ENCODE peak calls at places on chromosomes 12 and 14, in six cellular contexts. One of them, this sample, is unnamed.

GRCh38 chr12:2052861-2053674 is at the start of gene CACNA1C:
- DNase-seq in IMR-90: peak; percentile 66
- DNase-seq in H9: peak; percentile 79
- DNase-seq in neuronal stem cell: peak; percentile 68
- DNase-seq in H1: no peak
- DNase-seq in trophoblast cell: peak; percentile 19
- DNase-seq in this sample: peak; percentile 66

GRCh38 chr12:120483621-120484020 is 12.3 kb upstream of the DYNLL1 start:
- DNase-seq in IMR-90: no peak
- DNase-seq in H9: no peak
- DNase-seq in neuronal stem cell: no peak
- DNase-seq in H1: no peak
- DNase-seq in trophoblast cell: no peak
- DNase-seq in this sample: no peak

GRCh38 chr14:68464716-68465115 is 328.2 kb downstream of the ZFP36L1 start:
- DNase-seq in IMR-90: peak; percentile 64
- DNase-seq in H9: no peak
- DNase-seq in neuronal stem cell: no peak
- DNase-seq in H1: no peak
- DNase-seq in trophoblast cell: no peak
- DNase-seq in this sample: no peak

GRCh38 chr14:65879218-65880009 is 466.9 kb downstream of the FUT8 start:
- DNase-seq in IMR-90: peak; percentile 60
- DNase-seq in H9: no peak
- DNase-seq in neuronal stem cell: no peak
- DNase-seq in H1: no peak
- DNase-seq in trophoblast cell: no peak
- DNase-seq in this sample: peak; percentile 2

GRCh38 chr14:95291859-95292542 is 27.7 kb downstream of the CLMN start:
- DNase-seq in IMR-90: peak; percentile 21
- DNase-seq in H9: peak; percentile 18
- DNase-seq in neuronal stem cell: no peak
- DNase-seq in H1: no peak
- DNase-seq in trophoblast cell: no peak
- DNase-seq in this sample: peak; percentile 43

GRCh38 chr12:6867407-6868210 is at the start of gene TPI1:
- DNase-seq in IMR-90: peak; percentile 74
- DNase-seq in H9: peak; percentile 90
- DNase-seq in neuronal stem cell: no peak
- DNase-seq in H1: no peak
- DNase-seq in trophoblast cell: peak; percentile 65
- DNase-seq in this sample: peak; percentile 83

GRCh38 chr14:86912689-86913088 is 1080.3 kb downstream of the GALC start:
- DNase-seq in IMR-90: peak; percentile 10
- DNase-seq in H9: no peak
- DNase-seq in neuronal stem cell: no peak
- DNase-seq in H1: no peak
- DNase-seq in trophoblast cell: no peak
- DNase-seq in this sample: no peak

GRCh38 chr12:11917501-11917900 is 153.2 kb upstream of the BCL2L14 start:
- DNase-seq in IMR-90: no peak
- DNase-seq in H9: no peak
- DNase-seq in neuronal stem cell: no peak
- DNase-seq in H1: no peak
- DNase-seq in trophoblast cell: no peak
- DNase-seq in this sample: no peak

GRCh38 chr12:75389061-75389460 is 1.8 kb upstream of the GLIPR1L2 start:
- DNase-seq in IMR-90: peak; percentile 40
- DNase-seq in H9: no peak
- DNase-seq in neuronal stem cell: no peak
- DNase-seq in H1: no peak
- DNase-seq in trophoblast cell: no peak
- DNase-seq in this sample: peak; percentile 36

GRCh38 chr12:112837629-112838191 is 46.2 kb downstream of the RPH3A start:
- DNase-seq in IMR-90: peak; percentile 29
- DNase-seq in H9: no peak
- DNase-seq in neuronal stem cell: no peak
- DNase-seq in H1: no peak
- DNase-seq in trophoblast cell: no peak
- DNase-seq in this sample: peak; percentile 15

GRCh38 chr12:89350661-89351488 is 1.4 kb downstream of the DUSP6 start:
- DNase-seq in IMR-90: no peak
- DNase-seq in H9: no peak
- DNase-seq in neuronal stem cell: no peak
- DNase-seq in H1: no peak
- DNase-seq in trophoblast cell: no peak
- DNase-seq in this sample: peak; percentile 42

GRCh38 chr14:50425816-50426215 is 29.1 kb upstream of the CDKL1 start:
- DNase-seq in IMR-90: peak; percentile 69
- DNase-seq in H9: no peak
- DNase-seq in neuronal stem cell: no peak
- DNase-seq in H1: no peak
- DNase-seq in trophoblast cell: no peak
- DNase-seq in this sample: peak; percentile 57

GRCh38 chr14:61451891-61452400 is 130.6 kb downstream of the PRKCH start:
- DNase-seq in IMR-90: no peak
- DNase-seq in H9: no peak
- DNase-seq in neuronal stem cell: no peak
- DNase-seq in H1: no peak
- DNase-seq in trophoblast cell: no peak
- DNase-seq in this sample: no peak

GRCh38 chr14:33068626-33069025 is 129.9 kb downstream of the NPAS3 start:
- DNase-seq in IMR-90: no peak
- DNase-seq in H9: no peak
- DNase-seq in neuronal stem cell: no peak
- DNase-seq in H1: no peak
- DNase-seq in trophoblast cell: no peak
- DNase-seq in this sample: no peak

GRCh38 chr14:106605548-106606448 is 1079.4 kb downstream of the TMEM121 start:
- DNase-seq in IMR-90: no peak
- DNase-seq in H9: no peak
- DNase-seq in neuronal stem cell: no peak
- DNase-seq in H1: no peak
- DNase-seq in trophoblast cell: no peak
- DNase-seq in this sample: no peak

GRCh38 chr12:28899951-28900350 is 249.1 kb upstream of the FAR2 start:
- DNase-seq in IMR-90: peak; percentile 97
- DNase-seq in H9: no peak
- DNase-seq in neuronal stem cell: no peak
- DNase-seq in H1: no peak
- DNase-seq in trophoblast cell: no peak
- DNase-seq in this sample: peak; percentile 90

GRCh38 chr12:131466932-131467331 is 244.0 kb upstream of the SFSWAP start:
- DNase-seq in IMR-90: no peak
- DNase-seq in H9: no peak
- DNase-seq in neuronal stem cell: no peak
- DNase-seq in H1: no peak
- DNase-seq in trophoblast cell: no peak
- DNase-seq in this sample: no peak

GRCh38 chr14:104690266-104690711 is 871 bp downstream of the INF2 start:
- DNase-seq in IMR-90: no peak
- DNase-seq in H9: no peak
- DNase-seq in neuronal stem cell: no peak
- DNase-seq in H1: no peak
- DNase-seq in trophoblast cell: peak; percentile 55
- DNase-seq in this sample: no peak

GRCh38 chr12:11553871-11554533 is 95.5 kb upstream of the ETV6 start:
- DNase-seq in IMR-90: peak; percentile 59
- DNase-seq in H9: peak; percentile 71
- DNase-seq in neuronal stem cell: peak; percentile 9
- DNase-seq in H1: peak; percentile 29
- DNase-seq in trophoblast cell: peak; percentile 42
- DNase-seq in this sample: peak; percentile 52

GRCh38 chr12:122975790-122976647 is 975 bp downstream of the OGFOD2 start:
- DNase-seq in IMR-90: no peak
- DNase-seq in H9: no peak
- DNase-seq in neuronal stem cell: no peak
- DNase-seq in H1: no peak
- DNase-seq in trophoblast cell: no peak
- DNase-seq in this sample: peak; percentile 40

GRCh38 chr14:106508216-106508615 is 981.8 kb downstream of the TMEM121 start:
- DNase-seq in IMR-90: no peak
- DNase-seq in H9: no peak
- DNase-seq in neuronal stem cell: no peak
- DNase-seq in H1: no peak
- DNase-seq in trophoblast cell: no peak
- DNase-seq in this sample: no peak

GRCh38 chr14:46290706-46291105 is 360.9 kb downstream of the RPL10L start:
- DNase-seq in IMR-90: no peak
- DNase-seq in H9: no peak
- DNase-seq in neuronal stem cell: no peak
- DNase-seq in H1: no peak
- DNase-seq in trophoblast cell: no peak
- DNase-seq in this sample: peak; percentile 1

GRCh38 chr12:23729354-23729753 is 220.1 kb downstream of the SOX5 start:
- DNase-seq in IMR-90: peak; percentile 50
- DNase-seq in H9: no peak
- DNase-seq in neuronal stem cell: no peak
- DNase-seq in H1: no peak
- DNase-seq in trophoblast cell: no peak
- DNase-seq in this sample: no peak

GRCh38 chr12:11653215-11653753 is 3.8 kb downstream of the ETV6 start:
- DNase-seq in IMR-90: peak; percentile 43
- DNase-seq in H9: no peak
- DNase-seq in neuronal stem cell: no peak
- DNase-seq in H1: no peak
- DNase-seq in trophoblast cell: no peak
- DNase-seq in this sample: no peak

GRCh38 chr12:12718382-12718761 is 1.2 kb downstream of the CDKN1B start:
- DNase-seq in IMR-90: no peak
- DNase-seq in H9: no peak
- DNase-seq in neuronal stem cell: no peak
- DNase-seq in H1: no peak
- DNase-seq in trophoblast cell: no peak
- DNase-seq in this sample: peak; percentile 35

GRCh38 chr14:48954446-48954845 is 631.7 kb downstream of the RPS29 start:
- DNase-seq in IMR-90: no peak
- DNase-seq in H9: no peak
- DNase-seq in neuronal stem cell: no peak
- DNase-seq in H1: no peak
- DNase-seq in trophoblast cell: no peak
- DNase-seq in this sample: no peak

GRCh38 chr14:104794099-104794498 is 1.4 kb downstream of the AKT1 start:
- DNase-seq in IMR-90: peak; percentile 66
- DNase-seq in H9: peak; percentile 79
- DNase-seq in neuronal stem cell: no peak
- DNase-seq in H1: peak; percentile 46
- DNase-seq in trophoblast cell: peak; percentile 42
- DNase-seq in this sample: peak; percentile 88

DNA sequence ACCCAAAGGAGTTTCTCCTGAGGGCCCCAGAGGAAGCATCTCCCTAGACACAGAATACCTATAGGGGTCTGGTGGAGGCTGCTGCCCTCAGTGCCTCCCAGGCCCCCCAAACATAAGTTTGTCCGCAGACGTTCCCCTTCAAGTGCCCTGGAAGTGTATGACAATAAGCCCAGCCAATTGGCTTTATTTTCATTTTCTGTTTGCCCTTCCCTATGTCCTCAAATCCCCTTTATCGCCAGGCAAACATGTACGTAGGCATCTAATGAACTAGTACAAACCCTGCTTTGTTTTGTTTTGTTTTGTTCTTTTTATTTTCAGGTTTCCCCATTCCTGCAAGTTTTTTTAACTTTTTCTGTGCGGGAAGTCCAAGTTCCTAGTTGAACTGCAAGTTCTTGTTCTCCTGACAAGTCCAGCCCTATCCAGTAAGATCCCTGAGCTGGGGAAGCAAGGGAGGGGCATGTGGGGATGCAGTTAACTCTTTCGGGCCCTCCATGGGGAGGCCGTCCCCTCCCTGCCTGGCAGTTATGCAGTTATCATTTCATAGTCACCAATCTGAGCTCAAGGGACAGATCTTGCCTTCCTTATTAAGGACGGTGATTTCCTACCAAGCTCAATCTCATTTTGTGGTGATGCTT is 141.9 kb downstream of the KCNA5 start:
- DNase-seq in IMR-90: no peak
- DNase-seq in H9: no peak
- DNase-seq in neuronal stem cell: no peak
- DNase-seq in H1: no peak
- DNase-seq in trophoblast cell: no peak
- DNase-seq in this sample: no peak
- H4K91ac ChIP-seq in IMR-90: no peak overlapping the region
- H4K91ac ChIP-seq in H9: no peak overlapping the region
- H4K91ac ChIP-seq in neuronal stem cell: no peak overlapping the region
- H4K91ac ChIP-seq in H1: no peak overlapping the region
- H4K91ac ChIP-seq in trophoblast cell: no peak overlapping the region
- H4K91ac ChIP-seq in this sample: no peak overlapping the region

GRCh38 chr12:93802293-93802692 is 125.1 kb downstream of the CRADD start:
- DNase-seq in IMR-90: no peak
- DNase-seq in H9: no peak
- DNase-seq in neuronal stem cell: no peak
- DNase-seq in H1: no peak
- DNase-seq in trophoblast cell: no peak
- DNase-seq in this sample: no peak
- H3K9ac ChIP-seq in IMR-90: no peak overlapping the region
- H3K9ac ChIP-seq in H9: no peak overlapping the region
- H3K9ac ChIP-seq in neuronal stem cell: no peak overlapping the region
- H3K9ac ChIP-seq in H1: no peak overlapping the region
- H3K9ac ChIP-seq in trophoblast cell: no peak overlapping the region
- H3K9ac ChIP-seq in this sample: no peak overlapping the region

DNA sequence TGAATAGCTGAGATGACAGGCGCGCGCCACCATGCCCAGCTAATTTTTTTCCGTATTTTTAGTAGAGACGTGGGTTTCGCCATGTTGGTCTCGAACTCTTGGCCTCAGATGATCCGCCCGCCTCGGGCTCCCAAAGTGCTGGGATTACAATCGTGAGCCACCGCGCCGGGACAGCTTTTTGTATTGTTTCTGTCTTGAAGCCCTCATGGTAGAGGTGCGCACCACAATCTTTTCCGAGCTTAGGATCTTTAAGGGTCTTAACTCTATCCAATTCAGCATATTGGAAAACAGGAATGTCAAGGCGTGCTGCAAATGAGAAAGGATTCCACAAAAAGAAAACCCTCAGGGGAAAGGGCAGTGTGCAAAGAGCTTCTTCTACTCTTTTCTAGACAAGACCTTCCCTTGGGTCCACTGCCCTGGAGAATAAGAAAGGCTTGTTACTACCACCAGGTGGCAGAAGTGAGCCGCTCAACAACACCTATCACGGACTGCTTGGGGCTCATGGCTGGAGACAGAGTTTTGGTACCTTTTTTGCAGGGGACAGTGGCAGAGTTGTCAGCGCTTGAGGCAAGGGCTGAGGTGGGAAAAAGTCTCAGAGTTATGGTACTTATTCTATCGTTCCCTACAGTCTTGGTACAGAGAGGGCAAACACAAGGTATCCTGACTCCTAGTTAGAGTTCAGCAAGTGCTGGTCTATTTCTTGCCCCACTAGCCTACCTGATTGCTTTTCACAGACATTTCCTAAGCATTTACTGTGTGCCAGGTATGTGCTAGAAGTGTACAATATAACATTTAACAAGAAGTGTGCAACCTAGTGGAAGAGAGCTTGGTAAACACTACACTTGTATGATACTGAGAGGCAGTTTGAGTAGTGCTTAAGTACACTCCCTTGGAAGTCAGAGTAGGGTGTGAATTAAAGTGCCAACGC is 16.4 kb upstream of the SP7 start:
- DNase-seq in IMR-90: peak; percentile 83
- DNase-seq in H9: peak; percentile 93
- DNase-seq in neuronal stem cell: peak; percentile 89
- DNase-seq in H1: no peak
- DNase-seq in trophoblast cell: peak; percentile 94
- DNase-seq in this sample: peak; percentile 85
- H3K14ac ChIP-seq in IMR-90: no peak overlapping the region
- H3K14ac ChIP-seq in H9: no peak overlapping the region
- H3K14ac ChIP-seq in neuronal stem cell: no peak overlapping the region
- H3K14ac ChIP-seq in H1: no peak overlapping the region
- H3K14ac ChIP-seq in trophoblast cell: no peak overlapping the region
- H3K14ac ChIP-seq in this sample: no peak overlapping the region

GRCh38 chr14:42804146-42804545 is 1197.5 kb downstream of the LRFN5 start:
- DNase-seq in IMR-90: no peak
- DNase-seq in H9: no peak
- DNase-seq in neuronal stem cell: no peak
- DNase-seq in H1: no peak
- DNase-seq in trophoblast cell: no peak
- DNase-seq in this sample: no peak
- H4K91ac ChIP-seq in IMR-90: no peak overlapping the region
- H4K91ac ChIP-seq in H9: no peak overlapping the region
- H4K91ac ChIP-seq in neuronal stem cell: no peak overlapping the region
- H4K91ac ChIP-seq in H1: no peak overlapping the region
- H4K91ac ChIP-seq in trophoblast cell: no peak overlapping the region
- H4K91ac ChIP-seq in this sample: no peak overlapping the region

This sample was measured in mesenchymal stem cell.